ENCODE peak calls at places on chromosomes 4 and X, in six cellular contexts. One of them, this sample, is unnamed.

GRCh38 chr4:139015948-139016451 is 419 bp downstream of the NOCT start:
- DNase-seq in AG04450: no peak
- DNase-seq in psoas muscle: no peak
- DNase-seq in brain microvascular endothelial cell: no peak
- DNase-seq in adrenal gland: peak
- DNase-seq in bronchial epithelial cell: no peak
- DNase-seq in this sample: peak

GRCh38 chrX:74853255-74853654 is 72.0 kb downstream of the NEXMIF start:
- DNase-seq in psoas muscle: no peak
- DNase-seq in brain microvascular endothelial cell: no peak
- DNase-seq in AG04450: no peak
- DNase-seq in adrenal gland: no peak
- DNase-seq in bronchial epithelial cell: no peak
- DNase-seq in this sample: no peak

GRCh38 chrX:2485460-2485753 is 15.4 kb downstream of the DHRSX start:
- DNase-seq in adrenal gland: no peak
- DNase-seq in psoas muscle: no peak
- DNase-seq in brain microvascular endothelial cell: no peak
- DNase-seq in AG04450: no peak
- DNase-seq in bronchial epithelial cell: no peak
- DNase-seq in this sample: no peak

GRCh38 chrX:12610079-12610478 is 181.1 kb upstream of the PRPS2 start:
- DNase-seq in adrenal gland: no peak
- DNase-seq in AG04450: peak
- DNase-seq in psoas muscle: no peak
- DNase-seq in bronchial epithelial cell: peak
- DNase-seq in brain microvascular endothelial cell: no peak
- DNase-seq in this sample: no peak

GRCh38 chr4:61301285-61301684 is 101.2 kb downstream of the ADGRL3 start:
- DNase-seq in bronchial epithelial cell: no peak
- DNase-seq in brain microvascular endothelial cell: no peak
- DNase-seq in adrenal gland: no peak
- DNase-seq in AG04450: no peak
- DNase-seq in psoas muscle: no peak
- DNase-seq in this sample: no peak

GRCh38 chr4:180116840-180117239 is 2126.4 kb upstream of the TENM3 start:
- DNase-seq in adrenal gland: no peak
- DNase-seq in bronchial epithelial cell: no peak
- DNase-seq in brain microvascular endothelial cell: no peak
- DNase-seq in psoas muscle: no peak
- DNase-seq in AG04450: no peak
- DNase-seq in this sample: no peak

GRCh38 chrX:43741843-43742573 is 85.9 kb downstream of the MAOA start:
- DNase-seq in brain microvascular endothelial cell: no peak
- DNase-seq in AG04450: no peak
- DNase-seq in adrenal gland: no peak
- DNase-seq in psoas muscle: no peak
- DNase-seq in bronchial epithelial cell: peak
- DNase-seq in this sample: no peak

GRCh38 chr4:94653095-94653649 is 104.6 kb upstream of the BMPR1B start:
- DNase-seq in bronchial epithelial cell: no peak
- DNase-seq in brain microvascular endothelial cell: no peak
- DNase-seq in adrenal gland: no peak
- DNase-seq in AG04450: no peak
- DNase-seq in psoas muscle: no peak
- DNase-seq in this sample: no peak

GRCh38 chrX:47936224-47936939 is 67.4 kb downstream of the ZNF182 start:
- DNase-seq in adrenal gland: no peak
- DNase-seq in brain microvascular endothelial cell: no peak
- DNase-seq in psoas muscle: no peak
- DNase-seq in bronchial epithelial cell: no peak
- DNase-seq in AG04450: no peak
- DNase-seq in this sample: no peak

GRCh38 chr4:86891785-86892638 is at the start of gene C4orf36:
- DNase-seq in adrenal gland: peak
- DNase-seq in bronchial epithelial cell: peak
- DNase-seq in psoas muscle: peak
- DNase-seq in brain microvascular endothelial cell: peak
- DNase-seq in AG04450: no peak
- DNase-seq in this sample: peak

GRCh38 chrX:130014770-130015169 is 32.3 kb downstream of the BCORL1 start:
- DNase-seq in psoas muscle: no peak
- DNase-seq in adrenal gland: no peak
- DNase-seq in brain microvascular endothelial cell: no peak
- DNase-seq in bronchial epithelial cell: no peak
- DNase-seq in AG04450: no peak
- DNase-seq in this sample: no peak

GRCh38 chr4:38132140-38132673 is 172.0 kb downstream of the PTTG2 start:
- DNase-seq in AG04450: peak
- DNase-seq in bronchial epithelial cell: peak
- DNase-seq in brain microvascular endothelial cell: peak
- DNase-seq in psoas muscle: no peak
- DNase-seq in adrenal gland: no peak
- DNase-seq in this sample: no peak

GRCh38 chr4:120871173-120871572 is 51.4 kb downstream of the PRDM5 start:
- DNase-seq in AG04450: no peak
- DNase-seq in brain microvascular endothelial cell: no peak
- DNase-seq in adrenal gland: no peak
- DNase-seq in psoas muscle: no peak
- DNase-seq in bronchial epithelial cell: no peak
- DNase-seq in this sample: no peak

GRCh38 chr4:27366424-27366823 is 505.8 kb downstream of the STIM2 start:
- DNase-seq in brain microvascular endothelial cell: no peak
- DNase-seq in psoas muscle: no peak
- DNase-seq in AG04450: no peak
- DNase-seq in bronchial epithelial cell: peak
- DNase-seq in adrenal gland: no peak
- DNase-seq in this sample: no peak

GRCh38 chr4:38861791-38862190 is 5.2 kb upstream of the TLR6 start:
- DNase-seq in AG04450: no peak
- DNase-seq in adrenal gland: no peak
- DNase-seq in bronchial epithelial cell: no peak
- DNase-seq in brain microvascular endothelial cell: no peak
- DNase-seq in psoas muscle: no peak
- DNase-seq in this sample: no peak

GRCh38 chrX:44844204-44844603 is 383 bp downstream of the DUSP21 start:
- DNase-seq in brain microvascular endothelial cell: no peak
- DNase-seq in psoas muscle: no peak
- DNase-seq in AG04450: no peak
- DNase-seq in bronchial epithelial cell: no peak
- DNase-seq in adrenal gland: no peak
- DNase-seq in this sample: no peak

GRCh38 chr4:1035510-1035909 is 24.1 kb downstream of the FGFRL1 start:
- DNase-seq in AG04450: no peak
- DNase-seq in brain microvascular endothelial cell: no peak
- DNase-seq in bronchial epithelial cell: no peak
- DNase-seq in psoas muscle: no peak
- DNase-seq in adrenal gland: no peak
- DNase-seq in this sample: no peak

GRCh38 chr4:122017296-122017695 is 65.4 kb upstream of the TRPC3 start:
- DNase-seq in psoas muscle: no peak
- DNase-seq in adrenal gland: no peak
- DNase-seq in bronchial epithelial cell: no peak
- DNase-seq in brain microvascular endothelial cell: no peak
- DNase-seq in AG04450: no peak
- DNase-seq in this sample: no peak

GRCh38 chr4:182928061-182928460 is 10.9 kb upstream of the DCTD start:
- DNase-seq in psoas muscle: no peak
- DNase-seq in brain microvascular endothelial cell: no peak
- DNase-seq in AG04450: no peak
- DNase-seq in bronchial epithelial cell: no peak
- DNase-seq in adrenal gland: no peak
- DNase-seq in this sample: no peak
- TF ChIP-seq CTCF in psoas muscle: no peak
- TF ChIP-seq CTCF in brain microvascular endothelial cell: peak
- TF ChIP-seq CTCF in AG04450: peak
- TF ChIP-seq CTCF in bronchial epithelial cell: peak
- TF ChIP-seq CTCF in adrenal gland: no peak
- TF ChIP-seq CTCF in this sample: peak

GRCh38 chr4:118265312-118266144 is 87.3 kb downstream of the PRSS12 start:
- DNase-seq in psoas muscle: peak
- DNase-seq in brain microvascular endothelial cell: no peak
- DNase-seq in bronchial epithelial cell: no peak
- DNase-seq in adrenal gland: peak
- DNase-seq in AG04450: no peak
- DNase-seq in this sample: no peak
- H3K4me3 ChIP-seq in psoas muscle: peak
- H3K4me3 ChIP-seq in brain microvascular endothelial cell: peak
- H3K4me3 ChIP-seq in bronchial epithelial cell: peak
- H3K4me3 ChIP-seq in adrenal gland: peak
- H3K4me3 ChIP-seq in AG04450: peak
- H3K4me3 ChIP-seq in this sample: no peak

GRCh38 chrX:78024349-78025108 is 55.1 kb upstream of the PGAM4 start:
- DNase-seq in bronchial epithelial cell: peak
- DNase-seq in AG04450: no peak
- DNase-seq in brain microvascular endothelial cell: no peak
- DNase-seq in psoas muscle: no peak
- DNase-seq in adrenal gland: no peak
- DNase-seq in this sample: peak
- TF ChIP-seq CTCF in bronchial epithelial cell: peak
- TF ChIP-seq CTCF in AG04450: peak
- TF ChIP-seq CTCF in brain microvascular endothelial cell: peak
- TF ChIP-seq CTCF in psoas muscle: peak
- TF ChIP-seq CTCF in adrenal gland: peak
- TF ChIP-seq CTCF in this sample: peak

GRCh38 chr4:32341342-32341741 is 1621.2 kb downstream of the PCDH7 start:
- DNase-seq in brain microvascular endothelial cell: no peak
- DNase-seq in AG04450: no peak
- DNase-seq in adrenal gland: no peak
- DNase-seq in bronchial epithelial cell: no peak
- DNase-seq in psoas muscle: no peak
- DNase-seq in this sample: no peak
- H3K4me3 ChIP-seq in brain microvascular endothelial cell: no peak
- H3K4me3 ChIP-seq in AG04450: no peak
- H3K4me3 ChIP-seq in adrenal gland: no peak
- H3K4me3 ChIP-seq in bronchial epithelial cell: no peak
- H3K4me3 ChIP-seq in psoas muscle: no peak
- H3K4me3 ChIP-seq in this sample: no peak

GRCh38 chr4:41232406-41232805 is 18.1 kb upstream of the APBB2 start:
- DNase-seq in brain microvascular endothelial cell: peak
- DNase-seq in adrenal gland: no peak
- DNase-seq in AG04450: no peak
- DNase-seq in psoas muscle: no peak
- DNase-seq in bronchial epithelial cell: no peak
- DNase-seq in this sample: no peak
- TF ChIP-seq CTCF in brain microvascular endothelial cell: peak
- TF ChIP-seq CTCF in adrenal gland: no peak
- TF ChIP-seq CTCF in AG04450: no peak
- TF ChIP-seq CTCF in psoas muscle: no peak
- TF ChIP-seq CTCF in bronchial epithelial cell: no peak
- TF ChIP-seq CTCF in this sample: peak

DNA sequence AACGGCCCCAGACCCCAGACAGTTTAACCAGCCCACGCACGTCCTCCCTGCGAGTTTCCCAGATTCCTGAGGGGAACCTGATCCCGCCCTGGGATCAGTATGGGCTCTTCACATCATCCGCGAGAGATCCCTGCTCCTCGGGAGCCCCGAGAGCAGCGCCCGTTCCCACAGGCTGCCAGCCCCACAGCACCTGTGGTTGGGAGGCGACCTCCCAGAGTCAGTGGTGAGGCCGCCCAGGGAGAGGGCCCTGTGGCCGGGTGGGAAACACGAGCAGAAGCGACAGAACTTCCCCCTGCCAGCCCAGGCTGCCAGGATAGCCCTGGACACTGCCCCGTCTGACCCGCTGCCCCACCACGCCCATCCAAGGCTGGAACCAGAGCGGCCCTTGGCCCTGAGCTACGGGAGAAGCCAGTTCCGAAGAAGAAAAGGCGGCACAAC is 32.8 kb downstream of the TSC22D3 start:
- DNase-seq in AG04450: no peak
- DNase-seq in psoas muscle: peak
- DNase-seq in brain microvascular endothelial cell: no peak
- DNase-seq in bronchial epithelial cell: no peak
- DNase-seq in adrenal gland: peak
- DNase-seq in this sample: no peak
- H3K4me3 ChIP-seq in AG04450: no peak
- H3K4me3 ChIP-seq in psoas muscle: peak
- H3K4me3 ChIP-seq in brain microvascular endothelial cell: no peak
- H3K4me3 ChIP-seq in bronchial epithelial cell: no peak
- H3K4me3 ChIP-seq in adrenal gland: peak
- H3K4me3 ChIP-seq in this sample: no peak

This sample was measured in WERI-Rb-1.